ENCODE peak calls at places on chromosomes 11 and 22, in four cellular contexts. Q, A, R and G are unnamed samples.

GRCh38 chr11:113533425-113533698 is 58.2 kb upstream of the DRD2 start:
- DNase-seq in R (no peak), A (no peak), Q (no peak), G (no peak)

GRCh38 chr11:133904818-133905515 is 51.8 kb downstream of the IGSF9B start:
- DNase-seq in R (no peak), Q (no peak), A (no peak), G (no peak)

GRCh38 chr11:79198898-79199250 is 242.0 kb downstream of the TENM4 start:
- DNase-seq in Q (no peak), R (no peak), A (peak; percentile 66), G (no peak)

GRCh38 chr11:27916541-27917100 is 191.3 kb downstream of the KIF18A start:
- DNase-seq in Q (no peak), A (no peak), R (no peak), G (no peak)

GRCh38 chr11:848380-848931 is 5.8 kb downstream of the TSPAN4 start:
- DNase-seq in R (peak; percentile 77), A (peak; percentile 74), Q (peak; percentile 78), G (peak; percentile 59)

GRCh38 chr11:123284454-123284853 is 89.4 kb upstream of the CLMP start:
- DNase-seq in R (no peak), A (no peak), Q (no peak), G (no peak)

GRCh38 chr11:101470881-101471535 is 112.8 kb downstream of the TRPC6 start:
- DNase-seq in Q (no peak), R (no peak), A (peak; percentile 57), G (no peak)

GRCh38 chr11:64285885-64286800 is 495 bp downstream of the GPR137 start:
- DNase-seq in Q (no peak), R (no peak), A (no peak), G (no peak)

GRCh38 chr11:128437137-128437536 is 150.2 kb downstream of the ETS1 start:
- DNase-seq in Q (no peak), A (peak; percentile 68), R (no peak), G (no peak)

GRCh38 chr11:111724615-111725129 is 41.5 kb downstream of the PPP2R1B start:
- DNase-seq in R (no peak), Q (no peak), A (no peak), G (no peak)

GRCh38 chr11:120208777-120209176 is 2.1 kb upstream of the OAF start:
- DNase-seq in A (peak; percentile 77), Q (no peak), R (no peak), G (no peak)

GRCh38 chr22:23376256-23376655 is 195.9 kb downstream of the BCR start:
- DNase-seq in A (peak; percentile 14), R (peak; percentile 61), Q (peak; percentile 39), G (peak; percentile 63)